ENCODE peak calls at places on chromosomes 6 and 20, in six cellular contexts. V is OCI-LY7, P is transverse colon, Y is NB4, A is cardiac fibroblast, B is tibial nerve. E is an unnamed sample.

GRCh38 chr20:41889871-41890224 is 271.7 kb upstream of the CHD6 start:
- DNase-seq in A (no peak), B (no peak), V (no peak), Y (no peak), P (no peak), E (no peak)

GRCh38 chr20:24018796-24019195 is 30.2 kb upstream of the GGTLC1 start:
- DNase-seq in A (peak; percentile 48), Y (no peak), V (no peak), P (no peak), B (no peak), E (no peak)

GRCh38 chr6:9397981-9398559 is 962.7 kb upstream of the SLC35B3 start:
- DNase-seq in A (no peak), Y (no peak), B (no peak), P (peak; percentile 11), V (no peak), E (no peak)

GRCh38 chr20:16588241-16588640 is 15.0 kb upstream of the KIF16B start:
- DNase-seq in P (no peak), Y (no peak), A (no peak), V (no peak), B (no peak), E (no peak)

GRCh38 chr20:29497261-29497671 is 1760.2 kb upstream of the DEFB115 start:
- DNase-seq in P (no peak), Y (no peak), A (peak; percentile 76), V (no peak), B (peak; percentile 52), E (peak; percentile 91)

GRCh38 chr20:45911486-45912343 is at the start of gene PLTP:
- DNase-seq in B (peak; percentile 60), A (peak; percentile 42), V (no peak), P (peak; percentile 60), Y (peak; percentile 81), E (peak; percentile 41)

GRCh38 chr6:111763381-111763780 is 109.9 kb downstream of the FYN start:
- DNase-seq in A (peak; percentile 79), V (no peak), Y (no peak), P (no peak), B (no peak), E (no peak)

GRCh38 chr20:21235346-21235712 is 67.8 kb upstream of the XRN2 start:
- DNase-seq in P (no peak), Y (no peak), B (no peak), V (no peak), A (no peak), E (no peak)

GRCh38 chr6:33578164-33578563 is 1.9 kb downstream of the BAK1 start:
- DNase-seq in A (no peak), P (no peak), Y (no peak), B (no peak), V (no peak), E (no peak)

GRCh38 chr6:81940451-81940850 is 188.0 kb upstream of the TENT5A start:
- DNase-seq in B (no peak), P (no peak), V (no peak), Y (peak; percentile 26), A (no peak), E (no peak)

GRCh38 chr6:15763827-15764226 is 101.0 kb upstream of the DTNBP1 start:
- DNase-seq in P (peak; percentile 71), B (no peak), V (no peak), A (peak; percentile 2), Y (no peak), E (no peak)

GRCh38 chr6:31031095-31031494 is 20.8 kb downstream of the MUC22 start:
- DNase-seq in A (no peak), B (no peak), Y (no peak), V (no peak), P (no peak), E (no peak)

GRCh38 chr6:90860822-90861601 is 274.1 kb upstream of the MAP3K7 start:
- DNase-seq in Y (peak; percentile 35), P (no peak), B (no peak), V (peak; percentile 33), A (peak; percentile 7), E (peak; percentile 21)

GRCh38 chr6:166621114-166621540 is 5.9 kb downstream of the RPS6KA2 start:
- DNase-seq in V (no peak), P (no peak), Y (no peak), A (no peak), B (no peak), E (no peak)

GRCh38 chr6:135270676-135271536 is 89.8 kb downstream of the MYB start:
- DNase-seq in A (no peak), B (no peak), Y (no peak), V (peak; percentile 58), P (peak; percentile 83), E (no peak)

GRCh38 chr6:112330071-112330876 is 16.9 kb upstream of the RFPL4B start:
- DNase-seq in B (no peak), V (no peak), P (no peak), Y (no peak), A (peak; percentile 51), E (no peak)

GRCh38 chr6:109351231-109352132 is 30.8 kb downstream of the CD164 start:
- DNase-seq in P (peak; percentile 29), A (peak; percentile 33), Y (no peak), B (peak; percentile 46), V (no peak), E (no peak)

GRCh38 chr20:15594296-15594695 is 979.0 kb downstream of the KIF16B start:
- DNase-seq in A (no peak), Y (no peak), V (no peak), B (no peak), P (no peak), E (no peak)

GRCh38 chr6:28368522-28368921 is 18.8 kb downstream of the ZKSCAN3 start:
- DNase-seq in B (no peak), Y (peak; percentile 37), P (no peak), V (no peak), A (no peak), E (peak; percentile 52)

GRCh38 chr20:10362674-10363073 is 71.3 kb downstream of the MKKS start:
- DNase-seq in V (no peak), P (no peak), Y (no peak), A (no peak), B (no peak), E (peak; percentile 23)

GRCh38 chr6:42243046-42243445 is 25.4 kb upstream of the MRPS10 start:
- DNase-seq in B (no peak), P (no peak), A (no peak), V (no peak), Y (no peak), E (no peak)

GRCh38 chr6:73803562-73804221 is 107.7 kb downstream of the CD109 start:
- DNase-seq in A (peak; percentile 95), P (peak; percentile 11), B (no peak), Y (peak; percentile 49), V (peak; percentile 4), E (peak; percentile 11)

GRCh38 chr6:131787079-131787478 is 20.7 kb upstream of the ENPP1 start:
- DNase-seq in A (peak; percentile 52), Y (no peak), B (no peak), V (no peak), P (no peak), E (no peak)

GRCh38 chr6:84052204-84052882 is 18.8 kb downstream of the MRAP2 start:
- DNase-seq in A (peak; percentile 43), Y (peak; percentile 5), V (no peak), P (no peak), B (peak; percentile 71), E (no peak)

GRCh38 chr6:43699564-43700186 is 12.1 kb upstream of the MRPS18A start:
- DNase-seq in A (peak; percentile 67), V (no peak), B (no peak), P (peak; percentile 69), Y (no peak), E (no peak)

GRCh38 chr20:50210066-50210619 is 19.5 kb downstream of the CEBPB start:
- DNase-seq in V (no peak), B (no peak), A (no peak), P (no peak), Y (no peak), E (no peak)

GRCh38 chr6:39892490-39893129 is 41.7 kb downstream of the MOCS1 start:
- DNase-seq in A (peak; percentile 82), Y (peak; percentile 49), P (peak; percentile 66), B (peak; percentile 66), V (peak; percentile 48), E (peak; percentile 47)

GRCh38 chr20:23587631-23588030 is 18.1 kb downstream of the CST9 start:
- DNase-seq in V (no peak), B (no peak), Y (no peak), A (no peak), P (no peak), E (no peak)

GRCh38 chr20:56003966-56004365 is 1.4 kb downstream of the CBLN4 start:
- DNase-seq in B (no peak), A (no peak), P (peak; percentile 13), Y (no peak), V (no peak), E (no peak)

GRCh38 chr6:52573295-52573694 is 3.6 kb downstream of the TRAM2 start:
- DNase-seq in B (no peak), A (peak; percentile 59), Y (no peak), P (no peak), V (no peak), E (no peak)

GRCh38 chr20:58402305-58402704 is 13.3 kb downstream of the VAPB start:
- DNase-seq in P (no peak), B (no peak), V (no peak), Y (no peak), A (no peak), E (peak; percentile 38)

GRCh38 chr6:156557269-156557885 is 219.8 kb upstream of the ARID1B start:
- DNase-seq in P (no peak), B (no peak), A (no peak), Y (no peak), V (no peak), E (no peak)

GRCh38 chr6:121430514-121431460 is 4.7 kb upstream of the GJA1 start:
- DNase-seq in P (no peak), B (peak; percentile 40), V (no peak), Y (peak; percentile 61), A (peak; percentile 79), E (no peak)

GRCh38 chr20:40687384-40688128 is 1.5 kb downstream of the MAFB start:
- DNase-seq in Y (no peak), B (peak; percentile 51), V (no peak), A (peak; percentile 18), P (no peak), E (no peak)
- TF ChIP-seq CTCF in Y (no peak), B (no peak), V (no peak), A (no peak), P (no peak), E (no peak)

GRCh38 chr6:141607956-141608355 is 524.8 kb upstream of the GJE1 start:
- DNase-seq in Y (no peak), V (no peak), A (no peak), B (no peak), P (no peak), E (no peak)
- H3K4me3 ChIP-seq in Y (no peak overlapping the region), V (no peak overlapping the region), A (no peak overlapping the region), B (no peak overlapping the region), P (no peak overlapping the region), E (no peak overlapping the region)

DNA sequence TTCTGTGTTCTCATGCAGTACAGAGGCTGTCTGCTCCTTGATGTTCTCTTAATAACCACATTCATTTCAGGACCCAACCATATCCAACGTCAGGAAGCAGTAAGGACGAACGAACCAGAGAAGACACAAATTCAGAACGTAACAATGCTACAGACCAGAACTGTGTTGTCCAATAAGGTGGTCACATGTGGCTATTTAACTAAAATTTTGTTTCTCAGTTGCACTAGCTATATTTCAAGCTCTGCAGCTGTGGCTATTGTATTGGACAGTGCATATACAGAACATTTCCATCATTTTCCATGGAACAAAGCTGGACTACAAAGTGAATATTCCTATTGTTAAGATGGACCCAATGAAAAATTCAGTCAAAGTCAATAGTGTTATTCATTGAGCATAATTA is 27.0 kb downstream of the MAP7 start:
- DNase-seq in P (no peak), B (no peak), A (no peak), Y (no peak), V (no peak), E (no peak)
- TF ChIP-seq CTCF in P (no peak), B (no peak), A (no peak), Y (no peak), V (no peak), E (no peak)

GRCh38 chr6:129030231-129030630 is 147.3 kb downstream of the LAMA2 start:
- DNase-seq in A (peak; percentile 13), P (no peak), V (no peak), Y (no peak), B (no peak), E (no peak)
- H3K4me3 ChIP-seq in A (no peak overlapping the region), P (no peak overlapping the region), V (no peak overlapping the region), Y (no peak overlapping the region), B (no peak overlapping the region), E (no peak overlapping the region)

E was measured in GM12865.